ENCODE peak calls at places on chromosomes 13 and 19, in four cellular contexts. M is A549, K is esophagus squamous epithelium, L is thoracic aorta. D is an unnamed sample.

GRCh38 chr13:104057851-104058250 is 991.6 kb upstream of the SLC10A2 start:
- DNase-seq in M (no peak), K (no peak), L (no peak), D (no peak)

GRCh38 chr13:51258612-51259358 is 36.6 kb downstream of the FAM124A start:
- DNase-seq in M (no peak), K (no peak), L (no peak), D (peak)

GRCh38 chr19:35231956-35232746 is 3.6 kb upstream of the FAM187B start:
- DNase-seq in M (no peak), K (no peak), L (no peak), D (no peak)

GRCh38 chr13:113622791-113623490 is 35.1 kb downstream of the ATP4B start:
- DNase-seq in M (no peak), K (no peak), L (no peak), D (no peak)

GRCh38 chr13:113637262-113638160 is 20.5 kb downstream of the ATP4B start:
- DNase-seq in M (no peak), K (no peak), L (no peak), D (no peak)

GRCh38 chr19:5961969-5962945 is 15.7 kb downstream of the RANBP3 start:
- DNase-seq in M (no peak), K (no peak), L (no peak), D (peak)

GRCh38 chr19:41804327-41804726 is 7.9 kb downstream of the CEACAM3 start:
- DNase-seq in M (no peak), K (no peak), L (no peak), D (no peak)

GRCh38 chr19:32866564-32867265 is 2.9 kb downstream of the SLC7A9 start:
- DNase-seq in M (no peak), K (no peak), L (no peak), D (no peak)

GRCh38 chr13:68988176-68988575 is 1119.5 kb upstream of the ATXN8OS start:
- DNase-seq in M (no peak), K (no peak), L (no peak), D (no peak)

GRCh38 chr13:65551208-65551607 is 1678.9 kb downstream of the PCDH9 start:
- DNase-seq in M (no peak), K (no peak), L (no peak), D (no peak)

GRCh38 chr19:16259385-16260159 is 61.9 kb downstream of the AP1M1 start:
- DNase-seq in M (no peak), K (peak), L (no peak), D (no peak)

GRCh38 chr19:50493171-50493570 is 16.5 kb upstream of the GARIN5A start:
- DNase-seq in M (no peak), K (no peak), L (no peak), D (no peak)

GRCh38 chr13:45604892-45605291 is 10.6 kb downstream of the ERICH6B start:
- DNase-seq in M (no peak), K (no peak), L (no peak), D (no peak)

GRCh38 chr13:50847501-50847900 is 4.0 kb upstream of the DLEU7 start:
- DNase-seq in M (no peak), K (no peak), L (no peak), D (no peak)

GRCh38 chr13:60627071-60627686 is 230.2 kb downstream of the TDRD3 start:
- DNase-seq in M (peak), K (no peak), L (no peak), D (peak)

GRCh38 chr19:40467007-40467565 is 285 bp downstream of the SPTBN4 start:
- DNase-seq in M (no peak), K (no peak), L (no peak), D (no peak)
- TF ChIP-seq CTCF in M (no peak), K (no peak), L (no peak), D (no peak)

DNA sequence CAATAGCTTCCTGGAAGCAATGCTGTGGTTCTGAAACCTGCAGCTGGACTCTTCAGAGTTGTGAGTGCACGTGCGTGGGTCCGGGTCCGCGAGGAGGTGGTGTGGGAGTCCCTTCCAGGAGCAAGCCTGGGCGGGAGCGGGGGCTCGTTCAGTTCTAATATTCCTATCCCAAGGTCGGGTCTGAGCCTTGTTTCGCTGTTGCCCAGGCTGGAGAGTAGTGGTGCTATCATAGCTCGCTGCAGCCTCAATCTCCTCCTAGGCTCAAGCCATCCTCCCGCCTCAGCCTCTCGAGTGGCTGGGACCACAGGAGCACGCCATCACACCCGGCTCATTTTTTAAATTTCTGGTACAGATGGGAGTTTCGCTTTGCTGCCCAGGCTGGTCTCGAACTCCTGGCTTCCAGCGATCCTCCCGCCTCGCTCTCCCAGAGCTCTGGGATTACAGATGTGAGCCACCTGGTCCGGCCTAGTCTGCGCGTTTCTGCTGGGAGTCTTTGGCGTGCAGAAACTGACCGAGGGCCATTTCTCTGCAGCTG is 625 bp downstream of the ZFP82 start:
- DNase-seq in M (no peak), K (no peak), L (no peak), D (no peak)
- H3K27ac ChIP-seq in M (peak), K (peak), L (peak), D (peak)

GRCh38 chr19:17466487-17466850 is 3.9 kb upstream of the SLC27A1 start:
- DNase-seq in M (no peak), K (no peak), L (no peak), D (no peak)
- TF ChIP-seq CTCF in M (no peak), K (no peak), L (no peak), D (no peak)

GRCh38 chr19:17754634-17755532 is 3.6 kb downstream of the FCHO1 start:
- DNase-seq in M (peak), K (no peak), L (no peak), D (no peak)
- H3K27ac ChIP-seq in M (peak), K (no peak), L (no peak), D (no peak)

GRCh38 chr19:29013325-29013724 is 199.6 kb downstream of the UQCRFS1 start:
- DNase-seq in M (no peak), K (no peak), L (no peak), D (no peak)

GRCh38 chr19:29015569-29015968 is 197.4 kb downstream of the UQCRFS1 start:
- DNase-seq in M (no peak), K (no peak), L (no peak), D (no peak)

GRCh38 chr19:29013988-29014387 is 199.0 kb downstream of the UQCRFS1 start:
- DNase-seq in M (no peak), K (no peak), L (no peak), D (no peak)

GRCh38 chr19:29016353-29016752 is 196.6 kb downstream of the UQCRFS1 start:
- DNase-seq in M (no peak), K (no peak), L (no peak), D (no peak)

DNA sequence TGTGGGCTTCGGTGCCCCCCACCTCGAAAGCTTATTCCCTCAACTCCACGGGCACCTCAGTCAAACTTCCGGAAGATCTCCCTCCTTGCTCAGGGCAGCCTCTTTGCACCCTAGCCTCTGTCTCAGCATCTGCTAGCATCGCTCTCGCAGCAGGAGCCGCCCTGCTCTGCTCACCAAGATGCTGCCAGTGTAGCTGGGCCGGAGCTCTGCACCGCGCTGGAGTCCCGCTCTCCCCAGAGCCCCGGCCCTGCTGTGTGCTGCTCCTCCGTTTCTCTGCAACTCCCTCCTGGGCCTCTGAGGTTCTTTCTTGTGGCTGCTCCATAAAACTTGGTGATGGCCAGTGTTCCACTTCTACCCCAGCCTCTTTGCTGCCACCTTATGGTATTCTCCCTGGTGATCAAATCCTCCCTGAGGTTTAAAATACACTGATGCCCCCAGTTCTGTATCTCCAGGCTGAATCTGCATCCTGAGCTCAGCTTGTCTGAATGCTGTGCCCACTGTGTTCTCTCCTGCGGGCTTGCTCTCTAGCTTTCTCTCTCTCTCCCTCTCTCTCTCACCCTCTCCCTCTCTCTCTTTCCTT is 198.0 kb downstream of the UQCRFS1 start:
- DNase-seq in M (peak), K (no peak), L (no peak), D (no peak)
- TF ChIP-seq CTCF in M (no peak), K (no peak), L (no peak), D (no peak)

DNA sequence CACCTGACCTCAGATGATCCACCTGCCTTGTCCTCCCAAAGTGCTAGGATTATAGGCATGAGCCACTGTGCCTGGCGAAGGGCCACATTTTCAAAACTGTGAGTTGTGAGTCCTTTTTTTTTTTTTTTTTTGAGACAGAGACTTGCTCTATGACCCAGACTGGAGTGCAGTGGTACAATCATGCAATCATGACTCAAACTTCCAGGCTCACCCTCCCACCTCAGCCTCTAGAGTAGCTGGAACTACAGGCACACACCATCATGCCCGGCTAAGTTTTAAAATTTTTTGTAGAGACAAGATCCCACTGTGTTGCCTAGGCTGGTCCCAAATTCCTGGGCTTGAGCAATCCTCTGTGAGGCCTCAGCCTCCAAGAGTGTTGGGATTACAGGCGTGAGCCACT is 3.8 kb upstream of the MYPOP start:
- DNase-seq in M (no peak), K (no peak), L (no peak), D (peak)
- H3K27ac ChIP-seq in M (no peak), K (no peak), L (no peak), D (no peak)

GRCh38 chr13:40566811-40567210 is 99.6 kb downstream of the FOXO1 start:
- DNase-seq in M (no peak), K (no peak), L (no peak), D (no peak)
- TF ChIP-seq CTCF in M (no peak), K (no peak), L (no peak), D (no peak)

DNA sequence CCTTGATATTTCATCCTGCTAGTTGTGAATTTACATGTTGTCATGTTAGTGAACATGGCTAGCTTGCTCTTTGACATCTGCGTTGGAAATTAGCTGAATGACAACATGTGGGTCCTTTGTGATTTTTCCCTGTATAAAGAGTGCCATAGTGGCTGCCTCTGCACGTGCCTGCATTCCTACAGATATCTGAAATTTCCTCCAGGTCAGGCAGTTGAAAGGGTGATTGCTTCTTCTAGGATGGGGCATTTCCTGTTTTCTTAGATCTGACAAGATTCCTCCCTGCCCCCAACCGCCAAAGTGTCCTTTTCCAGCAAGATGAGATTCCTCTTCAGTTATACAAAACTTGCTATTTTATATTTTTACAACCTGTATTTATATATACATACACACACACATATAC is 8.8 kb downstream of the ZNF525 start:
- DNase-seq in M (no peak), K (no peak), L (no peak), D (no peak)
- H3K27ac ChIP-seq in M (no peak), K (no peak), L (no peak), D (no peak)

GRCh38 chr13:110702591-110703526 is 3.1 kb downstream of the CARS2 start:
- DNase-seq in M (no peak), K (no peak), L (no peak), D (peak)

GRCh38 chr13:110702089-110702488 is 3.8 kb downstream of the CARS2 start:
- DNase-seq in M (no peak), K (no peak), L (no peak), D (no peak)

GRCh38 chr13:110705356-110705825 is 525 bp downstream of the CARS2 start:
- DNase-seq in M (no peak), K (no peak), L (no peak), D (no peak)

GRCh38 chr13:110706570-110707378 is 858 bp upstream of the CARS2 start:
- DNase-seq in M (no peak), K (no peak), L (no peak), D (no peak)

DNA sequence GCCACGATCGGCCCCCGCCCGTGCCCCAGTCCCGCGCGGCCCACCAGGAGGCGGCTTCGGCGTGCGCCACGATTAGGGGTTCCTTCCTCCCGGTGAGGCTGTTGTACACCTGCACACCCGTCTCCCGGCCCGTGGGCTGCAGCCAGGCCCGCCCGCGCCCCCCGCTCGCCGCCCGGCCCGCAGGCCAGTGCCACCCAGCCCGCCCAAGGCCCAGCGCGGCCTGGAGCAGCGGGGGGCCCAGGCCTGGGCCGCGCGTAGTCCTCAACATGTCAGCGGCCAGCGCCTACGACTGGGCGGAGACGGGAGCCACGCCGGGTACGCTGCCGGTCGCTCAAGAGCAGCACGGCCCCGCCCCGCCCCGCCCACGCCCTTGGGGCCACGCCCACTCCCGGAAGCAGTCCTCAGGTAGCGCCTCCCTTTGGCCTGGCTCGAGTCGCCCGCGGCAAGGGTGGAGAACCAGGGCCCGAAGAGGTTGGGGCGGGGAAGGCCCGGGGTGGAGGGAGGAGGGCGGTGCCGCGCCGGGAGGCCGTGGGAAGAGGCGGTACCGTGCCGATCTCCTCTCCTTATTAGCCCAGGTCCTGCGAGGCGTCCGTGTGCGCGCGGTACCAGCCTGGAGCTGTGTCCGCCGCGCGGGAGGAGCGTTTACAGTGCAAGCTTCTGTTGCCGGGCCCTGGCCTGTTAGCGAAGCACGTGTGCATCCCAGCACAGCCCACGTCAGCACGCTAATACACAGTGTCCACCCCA is at the start of gene CARS2:
- DNase-seq in M (peak), K (peak), L (peak), D (peak)
- TF ChIP-seq CTCF in M (no peak), K (peak), L (no peak), D (peak)

GRCh38 chr19:3670258-3670795 is 29.9 kb downstream of the PIP5K1C start:
- DNase-seq in M (peak), K (no peak), L (peak), D (peak)

GRCh38 chr19:3672575-3672948 is 27.7 kb downstream of the PIP5K1C start:
- DNase-seq in M (no peak), K (no peak), L (no peak), D (no peak)

GRCh38 chr19:3669616-3670257 is 30.5 kb downstream of the PIP5K1C start:
- DNase-seq in M (no peak), K (no peak), L (no peak), D (no peak)

GRCh38 chr19:3671680-3672574 is 28.3 kb downstream of the PIP5K1C start:
- DNase-seq in M (no peak), K (no peak), L (no peak), D (no peak)

DNA sequence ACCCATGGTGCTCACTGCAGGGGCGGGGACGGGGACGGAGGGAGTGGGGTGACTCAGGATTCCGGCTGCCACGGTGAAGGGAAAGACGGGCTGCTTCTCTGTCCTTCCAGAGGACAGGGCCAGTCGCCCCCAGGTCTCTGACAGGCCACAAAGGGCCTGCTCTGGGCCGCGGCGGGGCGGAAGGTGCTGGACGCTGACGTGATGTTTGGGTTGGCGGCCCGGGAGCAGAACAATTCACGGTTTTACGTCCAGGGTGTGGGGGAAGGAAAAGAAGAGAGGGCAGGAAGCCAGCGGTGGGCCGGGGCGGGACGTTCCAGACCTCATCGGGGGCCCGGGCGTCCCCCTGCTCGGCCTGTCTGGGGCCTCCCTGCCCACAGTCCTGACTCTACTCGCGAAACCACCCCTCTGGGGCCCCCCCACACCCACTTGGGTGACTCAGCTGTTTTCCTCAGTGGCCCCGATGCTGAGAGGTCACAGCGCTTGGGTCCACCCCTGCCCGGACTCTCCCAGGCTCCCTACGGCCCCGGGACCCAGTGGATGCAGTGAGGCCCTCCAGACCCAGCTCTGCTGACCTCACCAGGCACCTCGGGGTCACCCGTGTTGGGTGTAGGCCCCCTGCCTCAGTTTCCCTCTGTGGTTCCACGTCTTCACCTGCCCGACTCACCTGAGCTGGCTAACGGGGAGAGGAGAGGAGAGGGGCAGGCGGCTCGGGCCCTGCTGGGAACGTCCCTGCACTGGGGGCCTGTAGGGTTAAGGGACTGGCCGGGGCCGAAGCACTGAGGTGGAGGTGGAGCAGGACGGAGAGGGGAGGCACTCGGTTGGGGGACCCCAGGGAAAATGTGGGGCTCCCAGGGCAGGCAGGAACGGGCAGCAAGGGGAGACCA is 29.2 kb downstream of the PIP5K1C start:
- DNase-seq in M (no peak), K (no peak), L (peak), D (peak)
- H3K27ac ChIP-seq in M (peak), K (peak), L (peak), D (peak)

D was measured in brain microvascular endothelial cell.